ENCODE peak calls at places on chromosomes 13 and 19, in six cellular contexts. U, B, Y, P, K and L are unnamed samples.

GRCh38 chr19:39996218-39996810 is 546 bp upstream of the ZNF546 start:
- DNase-seq in U (peak), B (peak), Y (peak), P (peak), K (peak), L (peak)

GRCh38 chr13:76976488-76976887 is 15.4 kb upstream of the CLN5 start:
- DNase-seq in U (peak), B (no peak), Y (no peak), P (peak), K (no peak), L (peak)

GRCh38 chr13:36163809-36164308 is 32.7 kb upstream of the DCLK1 start:
- DNase-seq in U (peak), B (peak), Y (peak), P (peak), K (peak), L (peak)

GRCh38 chr13:112575680-112576079 is 12.3 kb downstream of the TUBGCP3 start:
- DNase-seq in U (no peak), B (no peak), Y (no peak), P (peak), K (peak), L (no peak)

GRCh38 chr19:47063874-47064273 is 15.4 kb upstream of the TMEM160 start:
- DNase-seq in U (no peak), B (no peak), Y (no peak), P (no peak), K (no peak), L (no peak)

GRCh38 chr19:4052993-4053422 is 13.7 kb downstream of the ZBTB7A start:
- DNase-seq in U (no peak), B (no peak), Y (no peak), P (no peak), K (no peak), L (no peak)

GRCh38 chr13:75372517-75372916 is 109.5 kb downstream of the TBC1D4 start:
- DNase-seq in U (peak), B (no peak), Y (no peak), P (no peak), K (peak), L (peak)

GRCh38 chr13:41649659-41650058 is 192.3 kb downstream of the RGCC start:
- DNase-seq in U (no peak), B (no peak), Y (no peak), P (peak), K (no peak), L (no peak)

GRCh38 chr13:34748078-34748477 is 194.0 kb upstream of the NBEA start:
- DNase-seq in U (no peak), B (no peak), Y (no peak), P (peak), K (no peak), L (peak)

GRCh38 chr13:75091707-75092106 is 390.3 kb downstream of the TBC1D4 start:
- DNase-seq in U (no peak), B (no peak), Y (no peak), P (no peak), K (no peak), L (no peak)

GRCh38 chr13:53206455-53206854 is 177.8 kb downstream of the OLFM4 start:
- DNase-seq in U (peak), B (no peak), Y (no peak), P (no peak), K (no peak), L (peak)

GRCh38 chr13:100300708-100301107 is 211.8 kb downstream of the PCCA start:
- DNase-seq in U (peak), B (no peak), Y (no peak), P (no peak), K (no peak), L (no peak)

GRCh38 chr19:41000310-41000737 is 9.2 kb downstream of the CYP2B6 start:
- DNase-seq in U (peak), B (no peak), Y (no peak), P (no peak), K (no peak), L (no peak)

GRCh38 chr19:46221981-46222610 is 7.4 kb upstream of the IGFL1 start:
- DNase-seq in U (no peak), B (no peak), Y (peak), P (peak), K (peak), L (no peak)

GRCh38 chr19:14114854-14115253 is 2.7 kb downstream of the PRKACA start:
- DNase-seq in U (peak), B (no peak), Y (no peak), P (no peak), K (peak), L (peak)

GRCh38 chr13:27969866-27970229 is 733 bp upstream of the CDX2 start:
- DNase-seq in U (no peak), B (no peak), Y (no peak), P (no peak), K (no peak), L (no peak)

GRCh38 chr19:54420383-54421168 is 5.3 kb downstream of the TTYH1 start:
- DNase-seq in U (no peak), B (no peak), Y (no peak), P (no peak), K (no peak), L (no peak)

GRCh38 chr19:17402982-17403855 is 2.2 kb downstream of the BST2 start:
- DNase-seq in U (peak), B (no peak), Y (no peak), P (no peak), K (peak), L (peak)

GRCh38 chr19:35621708-35622107 is 7.1 kb upstream of the RBM42 start:
- DNase-seq in U (no peak), B (no peak), Y (no peak), P (no peak), K (no peak), L (no peak)

GRCh38 chr19:29634731-29635130 is 28.6 kb downstream of the POP4 start:
- DNase-seq in U (no peak), B (no peak), Y (no peak), P (no peak), K (no peak), L (no peak)

GRCh38 chr13:110625771-110626321 is 10.5 kb downstream of the NAXD start:
- DNase-seq in U (no peak), B (no peak), Y (no peak), P (no peak), K (no peak), L (no peak)

GRCh38 chr13:32883501-32883900 is 132.7 kb upstream of the KL start:
- DNase-seq in U (peak), B (no peak), Y (no peak), P (peak), K (peak), L (peak)

GRCh38 chr13:26497991-26498423 is 59.5 kb upstream of the WASF3 start:
- DNase-seq in U (no peak), B (no peak), Y (no peak), P (peak), K (peak), L (no peak)

GRCh38 chr19:16261584-16262370 is 62.8 kb upstream of the KLF2 start:
- DNase-seq in U (no peak), B (no peak), Y (no peak), P (no peak), K (no peak), L (no peak)

GRCh38 chr19:35843676-35844481 is 8.4 kb downstream of the NPHS1 start:
- DNase-seq in U (peak), B (no peak), Y (no peak), P (no peak), K (no peak), L (peak)

GRCh38 chr13:27379694-27380596 is 44.5 kb upstream of the GTF3A start:
- DNase-seq in U (peak), B (no peak), Y (peak), P (peak), K (peak), L (peak)

GRCh38 chr13:110580800-110581199 is 19.3 kb upstream of the RAB20 start:
- DNase-seq in U (no peak), B (no peak), Y (no peak), P (no peak), K (no peak), L (no peak)